ENCODE peak calls at places on chromosome 2, in six cellular contexts. G is pancreas, P is gastrocnemius medialis, M is lung, U is mesendoderm, T is MM.1S. K is an unnamed sample.
A peak's percentile ranks its signal among the peaks of the same experiment; 100 is the strongest.

GRCh38 chr2:45622704-45623103 is 11.6 kb upstream of the SRBD1 start:
- DNase-seq in M (no peak), P (no peak), T (no peak), G (no peak), U (no peak), K (no peak)

GRCh38 chr2:169664600-169664977 is 29.6 kb downstream of the CFAP210 start:
- DNase-seq in M (no peak), T (no peak), G (no peak), P (no peak), U (peak; percentile 27), K (no peak)

GRCh38 chr2:237429761-237430160 is 15.8 kb upstream of the COL6A3 start:
- DNase-seq in G (no peak), P (no peak), U (no peak), M (peak; percentile 78), T (peak; percentile 6), K (no peak)

GRCh38 chr2:38866773-38867443 is 8.8 kb downstream of the DHX57 start:
- DNase-seq in P (no peak), U (no peak), M (no peak), G (no peak), T (no peak), K (no peak)

GRCh38 chr2:207472343-207473202 is 57.2 kb upstream of the CREB1 start:
- DNase-seq in M (no peak), T (no peak), G (no peak), U (no peak), P (no peak), K (no peak)

GRCh38 chr2:232013701-232014353 is 52.3 kb downstream of the DIS3L2 start:
- DNase-seq in G (no peak), T (peak; percentile 37), P (no peak), U (no peak), M (no peak), K (peak; percentile 95)

GRCh38 chr2:179443175-179443574 is 178.5 kb upstream of the SESTD1 start:
- DNase-seq in U (peak; percentile 88), T (no peak), P (no peak), G (no peak), M (no peak), K (no peak)

GRCh38 chr2:205857532-205857931 is 175.2 kb downstream of the NRP2 start:
- DNase-seq in T (no peak), P (no peak), G (no peak), U (no peak), M (no peak), K (no peak)

GRCh38 chr2:241582806-241583205 is 24.3 kb downstream of the BOK start:
- DNase-seq in G (no peak), P (no peak), U (no peak), T (no peak), M (no peak), K (no peak)

GRCh38 chr2:232447638-232448472 is 8.1 kb upstream of the ALPI start:
- DNase-seq in M (no peak), P (no peak), T (no peak), G (no peak), U (no peak), K (no peak)

GRCh38 chr2:117058366-117058765 is 756.1 kb upstream of the DDX18 start:
- DNase-seq in U (no peak), T (peak; percentile 71), P (no peak), M (no peak), G (no peak), K (no peak)

GRCh38 chr2:134202361-134202760 is 51.5 kb upstream of the MGAT5 start:
- DNase-seq in M (no peak), T (no peak), P (no peak), G (no peak), U (peak; percentile 90), K (no peak)

GRCh38 chr2:101277111-101277510 is 24.4 kb downstream of the CNOT11 start:
- DNase-seq in P (no peak), U (peak; percentile 38), M (peak; percentile 56), G (peak; percentile 43), T (no peak), K (peak; percentile 4)

GRCh38 chr2:158269143-158269542 is 167.5 kb downstream of the UPP2 start:
- DNase-seq in P (no peak), G (no peak), U (no peak), T (no peak), M (no peak), K (no peak)

GRCh38 chr2:32805104-32806095 is 141.4 kb upstream of the LTBP1 start:
- DNase-seq in P (no peak), U (peak; percentile 79), G (no peak), M (no peak), T (no peak), K (no peak)

GRCh38 chr2:43227830-43228280 is 1.4 kb upstream of the ZFP36L2 start:
- DNase-seq in U (no peak), P (no peak), T (peak; percentile 8), G (no peak), M (no peak), K (no peak)

DNA sequence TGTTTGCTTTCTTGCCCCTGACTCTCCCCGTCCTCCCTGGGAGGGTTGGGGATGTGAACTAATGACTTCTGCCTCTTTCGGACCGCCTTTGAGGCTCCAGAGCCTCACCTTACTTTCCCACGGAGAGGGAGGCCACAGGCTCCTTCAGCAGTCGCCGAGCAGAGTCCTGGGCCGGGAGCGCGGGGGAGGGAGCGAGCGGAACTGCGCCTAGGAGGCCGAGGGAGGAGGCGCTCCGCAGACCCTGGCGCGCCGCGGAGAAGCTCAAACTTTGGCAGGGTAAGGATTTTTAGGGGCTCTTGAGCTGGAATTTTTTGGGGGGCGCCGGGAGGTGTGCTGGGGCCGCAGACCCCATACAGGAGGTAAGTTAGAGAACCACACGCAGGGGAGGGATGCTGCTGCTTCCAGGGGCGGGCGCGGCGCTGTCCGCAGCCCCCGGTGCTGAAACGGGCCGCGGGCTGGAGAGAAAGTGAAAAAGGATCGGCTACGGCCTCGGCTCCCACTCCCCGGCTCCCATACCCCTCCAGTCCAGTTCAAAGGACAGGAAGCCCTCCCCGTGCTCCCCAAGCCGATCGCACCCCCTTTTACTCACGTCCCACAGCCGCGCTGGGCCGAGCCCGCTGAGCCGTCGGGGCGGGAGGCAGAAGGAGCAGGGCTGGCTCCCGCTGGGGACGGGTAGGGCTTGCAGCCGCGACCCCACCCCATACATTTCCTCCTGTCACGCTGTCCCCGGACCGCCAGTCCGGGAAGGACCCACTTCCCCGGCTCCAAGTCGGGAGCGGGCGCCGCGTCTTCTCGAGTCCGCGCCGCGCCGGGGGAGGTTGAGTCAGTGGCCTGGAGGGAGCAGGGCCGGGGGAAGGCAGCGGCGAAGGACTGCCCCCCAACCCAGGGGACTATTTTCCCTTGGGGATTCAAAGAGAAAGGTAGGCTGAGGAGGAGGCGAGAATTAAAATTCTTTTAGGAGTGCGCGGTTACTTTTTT is at the start of gene CNGA3:
- DNase-seq in T (no peak), U (peak; percentile 70), P (no peak), M (no peak), G (no peak), K (no peak)
- H3K4me3 ChIP-seq in T (no peak within 1 kb of the TSS), U (no peak within 1 kb of the TSS), P (no peak within 1 kb of the TSS), M (no peak within 1 kb of the TSS), G (no peak within 1 kb of the TSS), K (peak within 1 kb of the TSS; percentile 23)

GRCh38 chr2:168655207-168655606 is 147.2 kb upstream of the NOSTRIN start:
- DNase-seq in T (no peak), M (no peak), P (no peak), U (no peak), G (no peak), K (no peak)
- H3K4me3 ChIP-seq in T (no peak overlapping the region), M (no peak overlapping the region), P (no peak overlapping the region), U (no peak overlapping the region), G (no peak overlapping the region), K (no peak overlapping the region)

DNA sequence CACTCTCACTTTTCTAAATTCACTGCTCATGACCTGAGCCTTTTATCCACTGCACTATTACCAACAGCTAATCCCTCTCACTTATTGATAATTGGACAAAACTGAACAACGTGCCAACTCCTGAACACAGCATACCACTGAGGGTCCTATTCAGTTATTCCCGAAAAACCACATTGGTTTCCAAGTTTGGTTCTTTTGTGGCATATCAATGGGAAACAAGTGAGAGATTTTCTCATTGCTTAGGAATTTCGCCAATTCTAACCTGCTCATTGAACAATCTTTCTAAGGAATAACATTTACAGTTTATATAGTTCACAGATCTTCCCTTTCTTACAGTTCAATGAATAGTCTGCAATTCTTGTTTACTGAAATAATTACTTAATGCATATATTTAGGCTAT is 977.4 kb downstream of the TMEM182 start:
- DNase-seq in M (no peak), U (peak; percentile 25), T (no peak), P (no peak), G (no peak), K (no peak)
- H3K4me3 ChIP-seq in M (no peak overlapping the region), U (no peak overlapping the region), T (no peak overlapping the region), P (no peak overlapping the region), G (no peak overlapping the region), K (no peak overlapping the region)

GRCh38 chr2:65300772-65301711 is 73.4 kb downstream of the ACTR2 start:
- DNase-seq in T (peak; percentile 92), U (peak; percentile 50), M (peak; percentile 71), P (no peak), G (no peak), K (peak; percentile 75)
- H3K4me3 ChIP-seq in T (peak overlapping the region; percentile 44), U (no peak overlapping the region), M (no peak overlapping the region), P (no peak overlapping the region), G (no peak overlapping the region), K (no peak overlapping the region)

GRCh38 chr2:225041210-225041870 is 928 bp downstream of the DOCK10 start:
- DNase-seq in U (peak; percentile 11), G (peak; percentile 39), M (peak; percentile 30), T (peak; percentile 90), P (no peak), K (peak; percentile 24)

GRCh38 chr2:225038076-225038571 is 4.1 kb downstream of the DOCK10 start:
- DNase-seq in G (no peak), M (no peak), T (no peak), U (no peak), P (no peak), K (no peak)

GRCh38 chr2:225041871-225042799 is at the start of gene DOCK10:
- DNase-seq in G (peak; percentile 39), T (peak; percentile 46), U (peak; percentile 23), P (no peak), M (peak; percentile 39), K (no peak)

GRCh38 chr2:225042800-225043167 is 516 bp upstream of the DOCK10 start:
- DNase-seq in T (no peak), G (no peak), U (no peak), P (no peak), M (no peak), K (no peak)

GRCh38 chr2:225040862-225041209 is 1.4 kb downstream of the DOCK10 start:
- DNase-seq in M (no peak), G (no peak), U (no peak), T (peak; percentile 58), P (no peak), K (no peak)
- H3K4me3 ChIP-seq in M (no peak overlapping the region), G (no peak overlapping the region), U (no peak overlapping the region), T (peak overlapping the region; percentile 89), P (peak overlapping the region; percentile 44), K (peak overlapping the region; percentile 61)

DNA sequence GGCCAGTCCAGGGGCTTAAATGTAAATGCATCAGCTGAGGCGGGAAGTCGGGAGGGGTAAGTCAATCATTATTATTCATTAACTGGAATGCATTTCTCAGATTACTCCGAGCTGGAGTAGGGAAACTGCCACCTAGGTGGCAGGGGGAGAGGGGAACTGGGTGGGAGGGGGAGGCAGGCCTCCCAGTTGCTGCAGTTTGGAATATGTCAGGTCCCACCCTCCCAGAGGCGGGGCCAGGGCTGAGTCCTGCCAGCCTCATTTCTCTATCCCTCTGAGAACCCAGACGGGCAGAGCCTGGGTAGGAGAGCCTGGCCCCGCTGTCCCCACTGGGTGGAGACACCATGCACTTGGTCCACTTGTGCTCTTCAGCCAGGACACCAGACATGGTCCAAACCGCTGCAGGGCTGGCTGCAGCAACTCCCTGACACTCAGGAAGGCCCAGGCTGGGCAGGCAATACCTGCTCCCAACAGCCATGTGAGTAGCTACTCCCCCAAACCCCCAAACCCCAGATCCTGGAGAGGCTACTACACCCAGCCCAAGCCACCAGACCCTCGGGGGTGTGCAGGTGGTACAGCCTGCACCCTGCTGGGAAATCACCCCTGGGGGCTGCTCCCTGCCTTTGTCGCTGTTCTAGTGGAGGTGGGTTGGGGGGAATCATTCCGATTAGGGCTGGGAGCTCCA is at the start of gene GPBAR1:
- DNase-seq in U (peak; percentile 71), G (no peak), T (no peak), M (no peak), P (no peak), K (no peak)
- H3K4me3 ChIP-seq in U (no peak within 1 kb of the TSS), G (no peak within 1 kb of the TSS), T (no peak within 1 kb of the TSS), M (no peak within 1 kb of the TSS), P (no peak within 1 kb of the TSS), K (no peak within 1 kb of the TSS)